ENCODE peak calls at places on chromosomes 7 and 10, in four cellular contexts. One of them, this sample, is unnamed.

GRCh38 chr10:117501460-117502035 is 41.0 kb upstream of the EMX2 start:
- DNase-seq in H1: no peak
- DNase-seq in K562: no peak
- DNase-seq in SK-N-SH: no peak
- DNase-seq in this sample: no peak

GRCh38 chr10:30353851-30354250 is 4.8 kb upstream of the MTPAP start:
- DNase-seq in H1: no peak
- DNase-seq in K562: no peak
- DNase-seq in SK-N-SH: no peak
- DNase-seq in this sample: no peak

GRCh38 chr10:103967433-103968142 is 648 bp downstream of the SLK start:
- DNase-seq in K562: peak; percentile 70
- DNase-seq in SK-N-SH: peak; percentile 88
- DNase-seq in H1: no peak
- DNase-seq in this sample: no peak

GRCh38 chr7:75861636-75862035 is 17.2 kb upstream of the RHBDD2 start:
- DNase-seq in SK-N-SH: no peak
- DNase-seq in K562: no peak
- DNase-seq in H1: no peak
- DNase-seq in this sample: no peak

GRCh38 chr7:157660971-157661610 is 324.3 kb downstream of the DNAJB6 start:
- DNase-seq in H1: no peak
- DNase-seq in K562: no peak
- DNase-seq in SK-N-SH: no peak
- DNase-seq in this sample: no peak

GRCh38 chr10:37754538-37755323 is 102.7 kb downstream of the ZNF248 start:
- DNase-seq in H1: peak; percentile 47
- DNase-seq in SK-N-SH: peak; percentile 32
- DNase-seq in K562: no peak
- DNase-seq in this sample: peak; percentile 15

GRCh38 chr10:20892796-20893195 is 4.3 kb downstream of the NEBL start:
- DNase-seq in H1: no peak
- DNase-seq in K562: no peak
- DNase-seq in SK-N-SH: no peak
- DNase-seq in this sample: no peak

GRCh38 chr10:17068953-17069352 is 60.7 kb downstream of the CUBN start:
- DNase-seq in H1: no peak
- DNase-seq in SK-N-SH: no peak
- DNase-seq in K562: no peak
- DNase-seq in this sample: no peak

GRCh38 chr7:101378808-101379207 is 16.1 kb downstream of the COL26A1 start:
- DNase-seq in H1: peak; percentile 70
- DNase-seq in SK-N-SH: peak; percentile 36
- DNase-seq in K562: no peak
- DNase-seq in this sample: peak; percentile 67

GRCh38 chr10:86443936-86444335 is 77.3 kb upstream of the GRID1 start:
- DNase-seq in H1: no peak
- DNase-seq in K562: no peak
- DNase-seq in SK-N-SH: no peak
- DNase-seq in this sample: no peak

GRCh38 chr7:157056957-157057902 is 46.8 kb upstream of the MNX1 start:
- DNase-seq in SK-N-SH: no peak
- DNase-seq in H1: no peak
- DNase-seq in K562: no peak
- DNase-seq in this sample: no peak

GRCh38 chr10:86300399-86300925 is 66.1 kb downstream of the GRID1 start:
- DNase-seq in K562: no peak
- DNase-seq in H1: no peak
- DNase-seq in SK-N-SH: no peak
- DNase-seq in this sample: no peak

GRCh38 chr10:95391570-95392249 is 100.9 kb upstream of the PDLIM1 start:
- DNase-seq in K562: no peak
- DNase-seq in H1: no peak
- DNase-seq in SK-N-SH: no peak
- DNase-seq in this sample: peak; percentile 55

GRCh38 chr10:63083904-63084689 is 49.0 kb upstream of the NRBF2 start:
- DNase-seq in K562: peak; percentile 40
- DNase-seq in SK-N-SH: peak; percentile 56
- DNase-seq in H1: no peak
- DNase-seq in this sample: peak; percentile 28

GRCh38 chr10:89342219-89342966 is 14.6 kb downstream of the IFIT3 start:
- DNase-seq in K562: no peak
- DNase-seq in H1: no peak
- DNase-seq in SK-N-SH: peak; percentile 73
- DNase-seq in this sample: no peak

GRCh38 chr7:2928613-2929311 is 84.7 kb upstream of the GNA12 start:
- DNase-seq in SK-N-SH: peak; percentile 96
- DNase-seq in K562: no peak
- DNase-seq in H1: no peak
- DNase-seq in this sample: peak; percentile 8

GRCh38 chr7:158076215-158076614 is 511.4 kb downstream of the PTPRN2 start:
- DNase-seq in H1: no peak
- DNase-seq in K562: no peak
- DNase-seq in SK-N-SH: peak; percentile 36
- DNase-seq in this sample: no peak

GRCh38 chr10:86931872-86932271 is 25.5 kb downstream of the MMRN2 start:
- DNase-seq in H1: no peak
- DNase-seq in SK-N-SH: no peak
- DNase-seq in K562: no peak
- DNase-seq in this sample: no peak

GRCh38 chr7:120836556-120837125 is 21.3 kb downstream of the TSPAN12 start:
- DNase-seq in SK-N-SH: no peak
- DNase-seq in H1: no peak
- DNase-seq in K562: no peak
- DNase-seq in this sample: no peak

GRCh38 chr10:103676851-103677417 is 178.4 kb downstream of the SH3PXD2A start:
- DNase-seq in K562: no peak
- DNase-seq in SK-N-SH: no peak
- DNase-seq in H1: no peak
- DNase-seq in this sample: no peak

GRCh38 chr7:47389923-47390630 is 191.8 kb downstream of the TNS3 start:
- DNase-seq in K562: no peak
- DNase-seq in SK-N-SH: no peak
- DNase-seq in H1: no peak
- DNase-seq in this sample: no peak

GRCh38 chr10:28587970-28588290 is 55.0 kb downstream of the WAC start:
- DNase-seq in K562: no peak
- DNase-seq in SK-N-SH: no peak
- DNase-seq in H1: no peak
- DNase-seq in this sample: no peak

GRCh38 chr10:178723-179122 is 43.5 kb downstream of the ZMYND11 start:
- DNase-seq in SK-N-SH: no peak
- DNase-seq in H1: no peak
- DNase-seq in K562: no peak
- DNase-seq in this sample: no peak

GRCh38 chr7:131208777-131209176 is 118.9 kb upstream of the MKLN1 start:
- DNase-seq in SK-N-SH: no peak
- DNase-seq in K562: no peak
- DNase-seq in H1: no peak
- DNase-seq in this sample: no peak

GRCh38 chr10:86113044-86113443 is 253.6 kb downstream of the GRID1 start:
- DNase-seq in SK-N-SH: no peak
- DNase-seq in K562: no peak
- DNase-seq in H1: no peak
- DNase-seq in this sample: no peak

GRCh38 chr10:29403208-29403607 is 114.3 kb downstream of the LYZL1 start:
- DNase-seq in H1: no peak
- DNase-seq in K562: no peak
- DNase-seq in SK-N-SH: no peak
- DNase-seq in this sample: no peak

GRCh38 chr7:20441346-20441745 is 110.6 kb downstream of the ITGB8 start:
- DNase-seq in K562: no peak
- DNase-seq in SK-N-SH: no peak
- DNase-seq in H1: no peak
- DNase-seq in this sample: no peak

GRCh38 chr10:103690281-103690680 is 165.1 kb downstream of the SH3PXD2A start:
- DNase-seq in H1: no peak
- DNase-seq in SK-N-SH: no peak
- DNase-seq in K562: no peak
- DNase-seq in this sample: no peak

GRCh38 chr10:128017825-128018224 is 108.4 kb downstream of the MKI67 start:
- DNase-seq in K562: no peak
- DNase-seq in H1: no peak
- DNase-seq in SK-N-SH: no peak
- DNase-seq in this sample: no peak

GRCh38 chr7:48084727-48085432 is 4.2 kb upstream of the UPP1 start:
- DNase-seq in H1: no peak
- DNase-seq in K562: peak; percentile 51
- DNase-seq in SK-N-SH: peak; percentile 40
- DNase-seq in this sample: no peak

GRCh38 chr10:14487511-14487909 is 156.8 kb upstream of the FRMD4A start:
- DNase-seq in K562: no peak
- DNase-seq in H1: peak; percentile 19
- DNase-seq in SK-N-SH: no peak
- DNase-seq in this sample: no peak

GRCh38 chr7:118870187-118870586 is 645.7 kb downstream of the ANKRD7 start:
- DNase-seq in H1: peak; percentile 47
- DNase-seq in K562: no peak
- DNase-seq in SK-N-SH: no peak
- DNase-seq in this sample: no peak

GRCh38 chr7:1716263-1717094 is 46.4 kb downstream of the ELFN1 start:
- DNase-seq in SK-N-SH: peak; percentile 86
- DNase-seq in H1: no peak
- DNase-seq in K562: peak; percentile 39
- DNase-seq in this sample: no peak

GRCh38 chr7:151409555-151410404 is at the start of gene WDR86:
- DNase-seq in H1: peak; percentile 83
- DNase-seq in SK-N-SH: peak; percentile 98
- DNase-seq in K562: no peak
- DNase-seq in this sample: peak; percentile 62

GRCh38 chr10:11036424-11037011 is 18.8 kb downstream of the CELF2 start:
- DNase-seq in SK-N-SH: peak; percentile 55
- DNase-seq in K562: peak; percentile 34
- DNase-seq in H1: no peak
- DNase-seq in this sample: peak; percentile 42

GRCh38 chr7:47946581-47947354 is 1.5 kb downstream of the PKD1L1 start:
- DNase-seq in SK-N-SH: no peak
- DNase-seq in H1: no peak
- DNase-seq in K562: no peak
- DNase-seq in this sample: no peak

GRCh38 chr10:97365761-97366351 is 31.3 kb upstream of the FRAT2 start:
- DNase-seq in K562: no peak
- DNase-seq in SK-N-SH: no peak
- DNase-seq in H1: no peak
- DNase-seq in this sample: no peak

GRCh38 chr10:45201271-45201670 is 114.1 kb downstream of the OR13A1 start:
- DNase-seq in H1: no peak
- DNase-seq in K562: no peak
- DNase-seq in SK-N-SH: no peak
- DNase-seq in this sample: no peak
- TF ChIP-seq TEAD4 in H1: no peak
- TF ChIP-seq TEAD4 in K562: no peak
- TF ChIP-seq TEAD4 in SK-N-SH: no peak
- TF ChIP-seq TEAD4 in this sample: no peak

GRCh38 chr10:45811075-45811474 is 36.2 kb downstream of the AGAP4 start:
- DNase-seq in H1: no peak
- DNase-seq in SK-N-SH: no peak
- DNase-seq in K562: no peak
- DNase-seq in this sample: no peak
- TF ChIP-seq TEAD4 in H1: no peak
- TF ChIP-seq TEAD4 in SK-N-SH: no peak
- TF ChIP-seq TEAD4 in K562: no peak
- TF ChIP-seq TEAD4 in this sample: no peak

GRCh38 chr7:138116156-138116555 is 39.9 kb downstream of the AKR1D1 start:
- DNase-seq in H1: no peak
- DNase-seq in K562: no peak
- DNase-seq in SK-N-SH: no peak
- DNase-seq in this sample: no peak
- TF ChIP-seq TEAD4 in H1: no peak
- TF ChIP-seq TEAD4 in K562: no peak
- TF ChIP-seq TEAD4 in SK-N-SH: no peak
- TF ChIP-seq TEAD4 in this sample: no peak

DNA sequence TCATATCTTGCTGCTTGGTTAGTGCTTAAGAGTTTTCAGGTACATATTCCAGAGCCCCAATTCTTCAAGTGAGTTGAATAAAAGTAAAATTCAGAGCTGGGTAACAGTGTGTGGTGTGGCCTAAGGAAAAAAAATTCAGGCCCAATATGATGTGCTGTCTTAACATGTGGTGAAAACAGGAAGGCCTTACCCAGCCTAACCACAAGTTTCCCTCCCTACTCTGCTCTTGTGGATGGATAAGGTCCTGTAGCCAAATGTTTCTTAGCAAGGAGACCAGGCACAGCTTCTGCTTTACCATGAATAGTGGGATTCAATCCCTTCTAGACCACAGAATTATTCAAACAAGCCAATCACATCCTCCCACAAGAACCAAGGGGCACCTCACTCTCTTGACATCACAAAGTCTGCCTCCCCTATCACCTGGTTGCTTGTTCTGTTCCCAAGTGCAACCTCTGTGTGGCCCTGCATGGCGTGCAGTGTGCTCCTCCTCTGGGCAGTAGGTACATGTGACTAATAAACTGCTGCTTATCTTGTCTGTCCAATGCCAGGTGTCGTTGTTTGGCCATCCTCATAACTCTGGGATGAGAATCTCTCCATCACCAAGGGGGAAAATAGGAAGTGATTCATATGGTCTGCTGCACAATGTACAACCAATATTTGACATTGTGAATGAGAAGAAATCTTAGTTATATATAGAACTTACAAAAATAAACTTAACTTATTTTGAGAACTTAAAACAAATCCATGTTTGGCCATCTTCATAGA is 135.4 kb downstream of the INHBA start:
- DNase-seq in K562: no peak
- DNase-seq in H1: no peak
- DNase-seq in SK-N-SH: no peak
- DNase-seq in this sample: no peak
- TF ChIP-seq TEAD4 in K562: no peak
- TF ChIP-seq TEAD4 in H1: no peak
- TF ChIP-seq TEAD4 in SK-N-SH: no peak
- TF ChIP-seq TEAD4 in this sample: no peak

This sample was measured in WTC11.